ENCODE peak calls at places on chromosomes 2 and 18, in seven cellular contexts. P is Calu3; J is astrocyte; Z is cardiac septum; L is activated CD4-positive, alpha-beta T cell treated with anti-CD3 and anti-CD28 coated beads, Interleukin-2, amount 50 U/mL, for 4 hours; V is NCI-H1048; X is IMR-90. G is an unnamed sample.

GRCh38 chr2:33848486-33848885 is 249.4 kb upstream of the FAM98A start:
- DNase-seq in V (no peak), X (peak), Z (no peak), P (no peak), L (no peak), J (peak), G (peak)

GRCh38 chr18:30280861-30281470 is 761.6 kb downstream of the DSC3 start:
- DNase-seq in P (peak), L (no peak), Z (no peak), J (peak), X (peak), V (peak), G (peak)

GRCh38 chr2:62270728-62271127 is 74.8 kb downstream of the B3GNT2 start:
- DNase-seq in V (no peak), X (peak), Z (no peak), P (peak), J (no peak), L (no peak), G (peak)

GRCh38 chr2:43312751-43313641 is 86.6 kb upstream of the ZFP36L2 start:
- DNase-seq in X (peak), Z (no peak), V (no peak), P (no peak), L (no peak), J (peak), G (no peak)

GRCh38 chr2:237411683-237412349 is 2.1 kb downstream of the COL6A3 start:
- DNase-seq in J (no peak), Z (no peak), L (no peak), X (peak), V (no peak), P (no peak), G (no peak)

GRCh38 chr2:148914463-148914862 is 39.4 kb downstream of the KIF5C start:
- DNase-seq in P (no peak), X (no peak), L (no peak), Z (no peak), V (no peak), J (no peak), G (no peak)

GRCh38 chr2:219484343-219485200 is 14.1 kb upstream of the GMPPA start:
- DNase-seq in P (no peak), J (no peak), V (no peak), L (no peak), X (no peak), Z (no peak), G (no peak)

GRCh38 chr2:18777250-18777812 is 188.0 kb upstream of the NT5C1B start:
- DNase-seq in P (no peak), X (no peak), L (no peak), V (no peak), J (no peak), Z (no peak), G (no peak)

GRCh38 chr2:6865346-6866238 is at the start of gene CMPK2:
- DNase-seq in X (peak), L (peak), J (peak), Z (peak), V (peak), P (peak), G (no peak)

G was measured in brain microvascular endothelial cell.